ENCODE peak calls at places on chromosomes 11 and 22, in six cellular contexts. Q is neural progenitor cell; N is brain microvascular endothelial cell; U is CD8-positive, alpha-beta T cell; M is ovary; S is AG10803. J is an unnamed sample.

GRCh38 chr11:4851033-4851432 is 2.0 kb upstream of the OR51S1 start:
- DNase-seq in Q (no peak), N (peak), U (no peak), M (no peak), S (no peak), J (peak)

GRCh38 chr22:19884954-19885751 is 30.5 kb upstream of the GNB1L start:
- DNase-seq in Q (no peak), N (no peak), U (no peak), M (no peak), S (peak), J (no peak)

GRCh38 chr22:43269325-43270040 is 73.7 kb downstream of the SCUBE1 start:
- DNase-seq in Q (peak), N (no peak), U (no peak), M (no peak), S (no peak), J (no peak)

GRCh38 chr22:43060213-43060612 is 29.0 kb downstream of the TTLL1 start:
- DNase-seq in Q (peak), N (no peak), U (no peak), M (peak), S (no peak), J (peak)

GRCh38 chr22:38872831-38873248 is 824 bp upstream of the CBX6 start:
- DNase-seq in Q (peak), N (no peak), U (no peak), M (peak), S (peak), J (peak)

GRCh38 chr22:39242809-39243442 is 1.9 kb downstream of the PDGFB start:
- DNase-seq in Q (peak), N (no peak), U (no peak), M (no peak), S (no peak), J (no peak)

GRCh38 chr11:57460756-57461749 is 725 bp downstream of the RTN4RL2 start:
- DNase-seq in Q (peak), N (no peak), U (no peak), M (no peak), S (no peak), J (no peak)

GRCh38 chr11:128472128-128473110 is 114.9 kb downstream of the ETS1 start:
- DNase-seq in Q (no peak), N (peak), U (no peak), M (peak), S (no peak), J (peak)

GRCh38 chr22:17804331-17805080 is 30.2 kb upstream of the BID start:
- DNase-seq in Q (no peak), N (no peak), U (no peak), M (no peak), S (no peak), J (no peak)

GRCh38 chr11:13486926-13487660 is 8.7 kb downstream of the PTH start:
- DNase-seq in Q (peak), N (peak), U (peak), M (peak), S (peak), J (peak)

GRCh38 chr11:133902506-133902905 is 54.3 kb downstream of the IGSF9B start:
- DNase-seq in Q (no peak), N (no peak), U (no peak), M (no peak), S (no peak), J (no peak)

GRCh38 chr11:16292167-16292859 is 64.0 kb downstream of the SOX6 start:
- DNase-seq in Q (no peak), N (no peak), U (no peak), M (no peak), S (no peak), J (no peak)

GRCh38 chr11:86969258-86969657 is 14.1 kb upstream of the FZD4 start:
- DNase-seq in Q (peak), N (no peak), U (no peak), M (no peak), S (no peak), J (no peak)

GRCh38 chr22:20867179-20868099 is 8.6 kb downstream of the SNAP29 start:
- DNase-seq in Q (no peak), N (no peak), U (no peak), M (peak), S (no peak), J (peak)

GRCh38 chr11:61270354-61271070 is 24.6 kb downstream of the VWCE start:
- DNase-seq in Q (no peak), N (no peak), U (no peak), M (no peak), S (peak), J (peak)

GRCh38 chr22:33049125-33049729 is 9.0 kb downstream of the SYN3 start:
- DNase-seq in Q (peak), N (peak), U (peak), M (peak), S (peak), J (peak)

GRCh38 chr22:45503816-45504702 is 1.4 kb downstream of the FBLN1 start:
- DNase-seq in Q (peak), N (peak), U (no peak), M (peak), S (peak), J (peak)

GRCh38 chr11:119726585-119727522 is 2.1 kb downstream of the NECTIN1 start:
- DNase-seq in Q (peak), N (no peak), U (no peak), M (no peak), S (no peak), J (no peak)

GRCh38 chr22:30305519-30305905 is 16.2 kb upstream of the CASTOR1 start:
- DNase-seq in Q (no peak), N (no peak), U (peak), M (peak), S (no peak), J (peak)

GRCh38 chr11:58742981-58743880 is 11.5 kb upstream of the GLYAT start:
- DNase-seq in Q (no peak), N (no peak), U (no peak), M (no peak), S (no peak), J (no peak)

GRCh38 chr22:39396797-39397195 is 2.8 kb upstream of the TAB1 start:
- DNase-seq in Q (no peak), N (no peak), U (no peak), M (no peak), S (no peak), J (no peak)

GRCh38 chr11:69041516-69041915 is 7.2 kb upstream of the TPCN2 start:
- DNase-seq in Q (no peak), N (no peak), U (no peak), M (no peak), S (no peak), J (peak)

GRCh38 chr11:116638463-116638862 is 134.3 kb downstream of the BUD13 start:
- DNase-seq in Q (no peak), N (no peak), U (no peak), M (no peak), S (no peak), J (no peak)

GRCh38 chr11:100469835-100470234 is 217.3 kb upstream of the ARHGAP42 start:
- DNase-seq in Q (no peak), N (no peak), U (no peak), M (no peak), S (no peak), J (peak)

GRCh38 chr11:71495286-71496090 is 31.6 kb upstream of the KRTAP5-7 start:
- DNase-seq in Q (no peak), N (no peak), U (no peak), M (no peak), S (no peak), J (no peak)

GRCh38 chr11:119651802-119652584 is 77.0 kb downstream of the NECTIN1 start:
- DNase-seq in Q (no peak), N (no peak), U (no peak), M (no peak), S (no peak), J (no peak)

GRCh38 chr11:35247863-35248262 is 108.9 kb downstream of the CD44 start:
- DNase-seq in Q (no peak), N (no peak), U (no peak), M (no peak), S (no peak), J (no peak)

GRCh38 chr22:31451709-31452571 is 37.7 kb downstream of the EIF4ENIF1 start:
- DNase-seq in Q (peak), N (peak), U (no peak), M (no peak), S (peak), J (peak)

GRCh38 chr11:62001450-62002178 is 34.2 kb upstream of the FTH1 start:
- DNase-seq in Q (no peak), N (no peak), U (no peak), M (peak), S (peak), J (peak)

GRCh38 chr11:63737718-63738117 is 30.9 kb downstream of the ZFTA start:
- DNase-seq in Q (no peak), N (no peak), U (no peak), M (no peak), S (no peak), J (no peak)

GRCh38 chr11:106415510-106415909 is 338.0 kb downstream of the AASDHPPT start:
- DNase-seq in Q (no peak), N (no peak), U (no peak), M (no peak), S (no peak), J (no peak)

GRCh38 chr22:36728505-36728904 is 25.0 kb upstream of the CACNG2 start:
- DNase-seq in Q (no peak), N (no peak), U (no peak), M (no peak), S (no peak), J (no peak)

GRCh38 chr11:32610926-32611325 is 27.3 kb downstream of the EIF3M start:
- DNase-seq in Q (no peak), N (no peak), U (no peak), M (no peak), S (peak), J (no peak)

GRCh38 chr11:3103076-3103475 is 45.9 kb upstream of the CARS1 start:
- DNase-seq in Q (no peak), N (no peak), U (no peak), M (peak), S (no peak), J (no peak)

GRCh38 chr11:74311352-74311926 is at the start of gene P4HA3:
- DNase-seq in Q (peak), N (peak), U (peak), M (peak), S (peak), J (peak)

GRCh38 chr11:102451693-102452460 is 688 bp downstream of the TMEM123 start:
- DNase-seq in Q (peak), N (peak), U (peak), M (peak), S (peak), J (peak)

GRCh38 chr11:75625970-75626691 is 42.7 kb downstream of the MAP6 start:
- DNase-seq in Q (no peak), N (peak), U (no peak), M (no peak), S (peak), J (peak)

GRCh38 chr11:134008593-134008992 is 51.8 kb upstream of the IGSF9B start:
- DNase-seq in Q (no peak), N (no peak), U (no peak), M (no peak), S (no peak), J (peak)

GRCh38 chr11:110908401-110909106 is 196.3 kb upstream of the ARHGAP20 start:
- DNase-seq in Q (no peak), N (peak), U (no peak), M (no peak), S (peak), J (peak)

GRCh38 chr11:92653448-92653847 is 316.0 kb upstream of the MTNR1B start:
- DNase-seq in Q (no peak), N (no peak), U (no peak), M (no peak), S (peak), J (no peak)

DNA sequence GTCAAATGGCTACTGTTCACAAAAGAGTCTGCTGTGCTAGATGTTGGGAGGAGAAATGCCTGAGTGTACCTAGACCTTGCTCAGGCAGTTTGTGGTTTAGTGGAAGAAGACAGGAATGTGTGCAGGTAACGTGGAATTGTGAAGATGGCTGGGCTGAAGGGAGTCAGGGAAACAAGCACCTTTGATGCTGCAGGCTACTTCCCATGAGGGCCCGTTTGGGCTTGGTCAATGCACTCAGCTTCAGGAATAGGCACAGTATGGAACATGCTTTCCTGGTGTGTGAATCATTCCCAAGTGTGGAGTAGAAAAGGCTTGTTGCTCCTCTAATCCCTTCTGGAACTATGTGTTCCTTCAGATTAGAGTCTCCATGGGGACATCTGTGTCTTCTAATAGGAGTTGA is 318.3 kb upstream of the MTNR1B start:
- DNase-seq in Q (no peak), N (no peak), U (no peak), M (no peak), S (no peak), J (no peak)
- TF ChIP-seq CTCF in Q (no peak), N (no peak), U (no peak), M (no peak), S (no peak), J (no peak)

DNA sequence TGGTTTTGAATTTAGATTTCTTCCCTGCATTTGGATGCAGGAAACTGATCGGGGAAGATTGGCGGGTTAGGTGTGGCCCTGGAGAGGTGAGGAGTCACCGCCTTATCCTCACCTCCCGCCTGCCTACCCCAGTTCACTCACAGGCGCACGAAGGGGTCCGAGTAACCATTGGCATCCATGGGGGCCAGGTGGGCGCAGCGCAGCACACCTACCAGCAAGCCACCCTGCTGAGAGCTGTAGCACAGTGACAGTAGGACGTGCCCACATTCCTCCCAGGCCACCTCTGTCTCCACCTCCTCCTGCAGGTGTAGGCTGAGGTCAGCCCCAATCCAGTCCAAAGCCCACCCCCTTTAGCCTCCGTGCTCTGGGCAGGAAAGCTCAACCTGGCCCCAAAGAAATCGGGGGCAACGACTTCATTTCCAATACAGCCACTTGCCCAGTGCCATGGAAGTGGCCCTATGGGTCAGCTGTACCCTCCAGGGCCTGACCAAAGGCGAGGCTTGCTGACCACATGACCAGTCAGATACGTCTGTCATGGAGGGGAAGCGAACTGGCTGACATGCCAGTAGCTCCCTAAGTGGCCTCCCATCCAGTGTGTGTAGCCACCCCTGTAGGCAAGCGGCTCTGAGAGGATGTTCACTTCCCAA is 6.7 kb downstream of the NDUFV1 start:
- DNase-seq in Q (no peak), N (no peak), U (no peak), M (no peak), S (no peak), J (no peak)
- H3K4me3 ChIP-seq in Q (no peak), N (no peak), U (peak), M (no peak), S (peak), J (no peak)

GRCh38 chr11:64916848-64917662 is at the start of gene ATG2A:
- DNase-seq in Q (peak), N (peak), U (peak), M (peak), S (peak), J (peak)
- TF ChIP-seq CTCF in Q (no peak), N (no peak), U (no peak), M (no peak), S (no peak), J (no peak)

DNA sequence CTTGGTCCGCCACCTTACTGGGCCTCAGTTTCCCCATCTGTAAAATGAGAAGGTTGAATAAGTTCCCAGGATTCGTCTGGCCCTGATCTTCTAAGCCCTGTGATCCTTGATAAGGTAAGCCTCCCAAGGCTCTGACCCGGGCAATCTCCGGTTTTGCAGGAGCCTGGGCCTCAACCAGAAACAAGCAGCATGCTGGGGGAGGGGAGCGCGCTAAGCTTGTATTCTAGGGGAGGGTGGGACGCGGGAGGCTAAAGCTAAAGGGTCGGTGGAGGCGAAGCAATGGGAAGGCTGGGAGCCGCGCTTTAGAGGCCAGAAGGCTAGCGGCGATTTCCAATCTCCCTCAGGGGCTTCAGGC is 801 bp downstream of the PTPN5 start:
- DNase-seq in Q (no peak), N (no peak), U (no peak), M (no peak), S (no peak), J (no peak)
- H3K4me3 ChIP-seq in Q (peak), N (no peak), U (no peak), M (no peak), S (no peak), J (no peak)

DNA sequence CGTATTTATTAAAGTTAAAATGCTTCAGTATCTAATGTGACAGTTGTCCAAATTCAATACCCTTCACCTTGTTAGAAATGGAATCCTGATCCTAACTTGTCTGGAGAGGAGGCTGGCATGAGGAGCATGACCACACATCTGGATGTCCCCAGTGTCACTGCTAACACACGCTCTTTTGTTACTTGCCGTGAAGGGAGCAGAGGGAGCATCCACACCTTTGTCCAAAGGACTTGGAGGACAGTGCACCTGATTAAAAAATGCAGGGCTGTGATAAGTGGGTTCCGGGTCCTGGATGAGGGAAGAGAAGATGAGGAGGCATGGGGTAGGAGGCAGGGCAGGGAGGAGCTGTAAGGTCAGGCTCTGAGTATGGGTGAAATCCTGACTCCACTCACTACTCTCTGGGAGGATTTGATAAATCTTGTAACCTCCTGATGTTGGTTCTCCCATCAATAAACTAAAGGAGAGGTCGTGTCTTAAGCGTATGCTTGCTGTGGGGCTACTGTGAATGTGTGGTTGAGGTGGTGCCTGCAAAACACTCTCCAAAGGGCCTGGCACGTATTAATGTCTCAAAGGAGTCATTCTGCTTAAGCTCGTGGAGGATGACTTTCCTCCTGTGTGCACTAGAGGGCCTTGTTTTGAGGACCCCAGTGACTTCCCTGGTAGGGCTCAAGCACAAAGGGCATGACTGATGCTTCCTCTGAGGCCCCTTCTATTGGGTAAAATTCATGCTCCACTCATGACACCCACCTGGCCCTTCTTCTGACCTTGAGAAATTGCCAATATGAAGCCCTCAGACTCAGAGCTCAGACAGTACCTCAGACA is 16.8 kb upstream of the IGLL5 start:
- DNase-seq in Q (peak), N (no peak), U (no peak), M (no peak), S (no peak), J (peak)
- TF ChIP-seq CTCF in Q (peak), N (no peak), U (no peak), M (no peak), S (no peak), J (peak)

DNA sequence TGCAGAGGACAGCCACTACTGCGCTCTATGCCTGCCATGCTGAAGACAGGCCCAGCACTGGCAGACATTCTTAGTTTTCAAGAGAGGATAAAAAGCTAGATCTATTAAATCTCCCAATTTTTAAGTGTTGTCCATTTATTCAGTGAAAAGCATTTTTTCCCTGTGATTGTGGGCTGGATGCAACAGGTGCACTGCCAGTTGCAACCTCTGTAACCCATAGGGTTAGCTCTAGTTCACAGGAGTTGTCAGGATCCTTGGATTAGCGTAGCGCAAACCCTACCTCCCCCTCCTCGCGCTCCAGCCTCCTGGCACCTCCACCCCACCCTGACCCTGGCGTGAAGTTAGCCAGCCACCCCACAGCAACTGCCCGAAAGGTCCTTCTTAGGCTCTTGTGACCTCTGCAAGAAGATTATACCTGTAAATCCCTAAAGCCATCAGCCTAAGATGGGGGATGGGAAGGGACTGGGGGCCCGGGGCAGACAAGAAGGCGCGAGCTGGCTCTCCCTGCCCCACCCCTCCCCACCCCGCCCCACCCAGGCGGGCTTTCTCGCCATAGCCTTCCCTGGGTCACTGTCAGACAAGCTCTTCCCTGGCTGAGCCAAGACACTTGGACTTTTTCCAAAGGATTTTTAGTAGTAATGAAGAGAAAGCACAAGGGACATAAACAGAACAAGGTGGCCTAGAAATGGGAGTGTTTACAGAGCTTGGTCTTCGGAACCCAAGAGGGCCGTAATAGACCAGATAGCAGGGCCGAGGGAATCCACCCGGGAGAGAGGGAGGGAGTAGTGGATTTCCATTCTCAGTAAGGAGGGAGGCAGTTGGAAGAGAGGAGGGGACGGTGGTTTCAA is 31.0 kb downstream of the EIF3F start:
- DNase-seq in Q (peak), N (no peak), U (no peak), M (peak), S (peak), J (peak)
- H3K4me3 ChIP-seq in Q (peak), N (peak), U (peak), M (peak), S (peak), J (peak)